ENCODE peak calls at places on chromosomes 13 and 19, in six cellular contexts. S is naive B cell; D is stimulated activated CD4-positive, alpha-beta T cell treated with anti-CD3 and anti-CD28 coated beads, Interleukin-15, amount 100 ng/mL, for 1 hour; Z is activated CD4-positive, alpha-beta T cell treated with anti-CD3 and anti-CD28 coated beads, Interleukin-2, amount 10 ng/mL, durations not matched to agents 7 days and 5 days; C is activated naive CD8-positive, alpha-beta T cell treated with anti-CD3 and anti-CD28 coated beads, Interleukin-2, amount 50 U/mL, for 24 hours; B is choroid plexus epithelial cell. T is an unnamed sample.

GRCh38 chr13:68697551-68697950 is 1410.1 kb upstream of the ATXN8OS start:
- DNase-seq in Z (no peak), B (no peak), D (no peak), C (no peak), S (no peak), T (no peak)

GRCh38 chr13:110338441-110339101 is 31.5 kb downstream of the COL4A2 start:
- DNase-seq in D (no peak), Z (no peak), B (peak; percentile 93), S (no peak), C (no peak), T (no peak)

GRCh38 chr13:38686635-38687245 is at the start of gene FREM2:
- DNase-seq in D (no peak), S (no peak), Z (no peak), C (no peak), B (peak; percentile 29), T (no peak)

GRCh38 chr19:48565090-48565489 is 13.1 kb downstream of the SULT2B1 start:
- DNase-seq in S (no peak), Z (no peak), C (no peak), B (peak; percentile 45), D (no peak), T (no peak)

GRCh38 chr13:21287331-21287907 is 111.0 kb downstream of the MRPL57 start:
- DNase-seq in B (no peak), D (no peak), C (no peak), Z (no peak), S (no peak), T (no peak)

GRCh38 chr19:34676697-34677385 is at the start of gene SCGB2B2:
- DNase-seq in B (no peak), D (no peak), S (no peak), Z (peak; percentile 72), C (peak; percentile 75), T (no peak)

GRCh38 chr13:27329210-27329609 is 58.6 kb downstream of the RASL11A start:
- DNase-seq in C (no peak), Z (no peak), S (no peak), B (no peak), D (no peak), T (no peak)

GRCh38 chr19:55586976-55587668 is 6.5 kb upstream of the ZNF579 start:
- DNase-seq in S (peak; percentile 88), B (peak; percentile 95), C (peak; percentile 95), Z (peak; percentile 92), D (peak; percentile 90), T (peak; percentile 97)

GRCh38 chr13:35086667-35087066 is 144.6 kb downstream of the NBEA start:
- DNase-seq in B (peak; percentile 9), S (no peak), D (no peak), C (no peak), Z (no peak), T (no peak)

GRCh38 chr13:48776396-48776795 is 122.7 kb downstream of the CYSLTR2 start:
- DNase-seq in D (no peak), B (peak; percentile 28), C (no peak), S (no peak), Z (no peak), T (no peak)

GRCh38 chr13:59891053-59891452 is 272.7 kb downstream of the DIAPH3 start:
- DNase-seq in S (no peak), D (no peak), B (no peak), Z (no peak), C (no peak), T (no peak)

GRCh38 chr19:1657632-1658445 is 5.4 kb upstream of the TCF3 start:
- DNase-seq in D (no peak), C (no peak), S (no peak), Z (no peak), B (no peak), T (no peak)

GRCh38 chr19:18780081-18780480 is 11.0 kb downstream of the COMP start:
- DNase-seq in B (no peak), S (no peak), C (no peak), D (no peak), Z (no peak), T (no peak)

GRCh38 chr19:16943942-16944625 is 55.3 kb downstream of the F2RL3 start:
- DNase-seq in C (no peak), S (no peak), D (no peak), Z (no peak), B (no peak), T (no peak)

GRCh38 chr13:77863037-77863630 is 55.5 kb downstream of the EDNRB start:
- DNase-seq in Z (no peak), B (no peak), C (no peak), S (no peak), D (no peak), T (no peak)

GRCh38 chr19:6955082-6955481 is 66.1 kb downstream of the MBD3L2B start:
- DNase-seq in Z (no peak), S (no peak), D (no peak), C (no peak), B (no peak), T (no peak)

GRCh38 chr19:29211562-29212416 is 1.2 kb downstream of the UQCRFS1 start:
- DNase-seq in D (no peak), Z (peak; percentile 22), B (peak; percentile 31), S (no peak), C (no peak), T (peak; percentile 33)

GRCh38 chr19:50992666-50993035 is 8.8 kb downstream of the KLK8 start:
- DNase-seq in C (no peak), D (no peak), B (no peak), S (no peak), Z (no peak), T (no peak)

GRCh38 chr19:35429698-35430097 is 18.4 kb upstream of the FFAR2 start:
- DNase-seq in S (no peak), C (no peak), B (no peak), D (no peak), Z (no peak), T (no peak)

GRCh38 chr13:102606537-102607309 is 9.9 kb downstream of the TPP2 start:
- DNase-seq in Z (no peak), B (no peak), C (no peak), D (no peak), S (no peak), T (no peak)

GRCh38 chr13:30802953-30803478 is 67.7 kb downstream of the ALOX5AP start:
- DNase-seq in S (peak; percentile 72), B (peak; percentile 85), C (peak; percentile 87), Z (peak; percentile 82), D (peak; percentile 71), T (peak; percentile 78)

T was measured in NAMALWA.